ENCODE peak calls at places on chromosomes 2 and 18, in seven cellular contexts. E is omental fat pad; J is activated naive CD8-positive, alpha-beta T cell treated with anti-CD3 and anti-CD28 coated beads, Interleukin-2, amount 50 U/mL, for 16 hours; A is brain microvascular endothelial cell; B is EH; V is NCI-H2171 treated with DMSO at 0.1 percent for 48 hours; W is Ammon's horn. G is an unnamed sample.

GRCh38 chr2:73931531-73932500 is 5.1 kb downstream of the DGUOK start:
- DNase-seq in E (no peak), J (peak), A (peak), B (peak), V (no peak), W (peak), G (no peak)

GRCh38 chr2:11925295-11925694 is 178.9 kb downstream of the LPIN1 start:
- DNase-seq in E (no peak), J (no peak), A (no peak), B (no peak), V (no peak), W (no peak), G (no peak)

GRCh38 chr2:182259629-182260150 is 167.1 kb downstream of the PDE1A start:
- DNase-seq in E (no peak), J (no peak), A (peak), B (peak), V (no peak), W (no peak), G (no peak)

GRCh38 chr2:240162032-240162431 is 21.6 kb upstream of the OTOS start:
- DNase-seq in E (no peak), J (no peak), A (no peak), B (no peak), V (no peak), W (no peak), G (no peak)

GRCh38 chr18:67476585-67476984 is 39.9 kb downstream of the DSEL start:
- DNase-seq in E (no peak), J (no peak), A (no peak), B (peak), V (no peak), W (no peak), G (no peak)

GRCh38 chr2:70981866-70982810 is 3.7 kb downstream of the ANKRD53 start:
- DNase-seq in E (no peak), J (no peak), A (no peak), B (no peak), V (no peak), W (no peak), G (no peak)

GRCh38 chr2:71878626-71879508 is 268.8 kb downstream of the CYP26B1 start:
- DNase-seq in E (no peak), J (no peak), A (no peak), B (no peak), V (no peak), W (no peak), G (no peak)

GRCh38 chr18:35841283-35841682 is 131.2 kb upstream of the RMP24 start:
- DNase-seq in E (no peak), J (no peak), A (no peak), B (no peak), V (no peak), W (no peak), G (no peak)

GRCh38 chr2:40325111-40325510 is 126.8 kb downstream of the SLC8A1 start:
- DNase-seq in E (no peak), J (no peak), A (no peak), B (peak), V (no peak), W (no peak), G (no peak)

GRCh38 chr2:67486041-67486796 is 89.1 kb downstream of the ETAA1 start:
- DNase-seq in E (no peak), J (no peak), A (no peak), B (peak), V (no peak), W (no peak), G (no peak)

GRCh38 chr2:29212009-29212408 is 96.8 kb downstream of the CLIP4 start:
- DNase-seq in E (no peak), J (no peak), A (no peak), B (peak), V (peak), W (no peak), G (no peak)

GRCh38 chr2:135258193-135258592 is 206.1 kb downstream of the RAB3GAP1 start:
- DNase-seq in E (no peak), J (no peak), A (no peak), B (peak), V (no peak), W (no peak), G (no peak)

GRCh38 chr18:45619062-45619825 is 4.0 kb downstream of the SLC14A2 start:
- DNase-seq in E (no peak), J (no peak), A (no peak), B (no peak), V (no peak), W (peak), G (no peak)

GRCh38 chr18:50559750-50560680 is at the start of gene MAPK4:
- DNase-seq in E (no peak), J (no peak), A (no peak), B (peak), V (peak), W (peak), G (peak)

GRCh38 chr2:65067806-65068553 is 11.8 kb downstream of the CEP68 start:
- DNase-seq in E (no peak), J (no peak), A (no peak), B (no peak), V (peak), W (no peak), G (no peak)

GRCh38 chr2:235105821-235106359 is 154.1 kb downstream of the SH3BP4 start:
- DNase-seq in E (no peak), J (no peak), A (peak), B (no peak), V (no peak), W (no peak), G (no peak)

GRCh38 chr18:63869851-63870250 is 17.7 kb upstream of the SERPINB2 start:
- DNase-seq in E (no peak), J (no peak), A (no peak), B (peak), V (no peak), W (no peak), G (no peak)

GRCh38 chr2:88167740-88168139 is 2.4 kb upstream of the THNSL2 start:
- DNase-seq in E (no peak), J (no peak), A (no peak), B (no peak), V (no peak), W (no peak), G (no peak)

GRCh38 chr2:70645733-70646420 is 92.3 kb upstream of the TGFA start:
- DNase-seq in E (no peak), J (no peak), A (peak), B (peak), V (peak), W (no peak), G (peak)

GRCh38 chr2:25286025-25286400 is 55.7 kb downstream of the DNMT3A start:
- DNase-seq in E (no peak), J (peak), A (peak), B (peak), V (no peak), W (no peak), G (no peak)

GRCh38 chr2:44244135-44244871 is 31.0 kb upstream of the SLC3A1 start:
- DNase-seq in E (no peak), J (peak), A (peak), B (peak), V (peak), W (peak), G (peak)

GRCh38 chr2:166128156-166128505 is 311 bp upstream of the SCN1A start:
- DNase-seq in E (no peak), J (no peak), A (no peak), B (no peak), V (no peak), W (no peak), G (no peak)

GRCh38 chr2:151043484-151043883 is 218.2 kb downstream of the RBM43 start:
- DNase-seq in E (no peak), J (no peak), A (peak), B (peak), V (peak), W (no peak), G (no peak)

GRCh38 chr2:64978514-64979268 is 10.5 kb upstream of the SLC1A4 start:
- DNase-seq in E (no peak), J (no peak), A (peak), B (peak), V (no peak), W (no peak), G (peak)

GRCh38 chr18:53797998-53798397 is 426.5 kb downstream of the MBD2 start:
- DNase-seq in E (no peak), J (no peak), A (no peak), B (no peak), V (no peak), W (no peak), G (no peak)

GRCh38 chr2:46323671-46324207 is 26.5 kb downstream of the EPAS1 start:
- DNase-seq in E (no peak), J (no peak), A (no peak), B (no peak), V (no peak), W (no peak), G (no peak)

GRCh38 chr2:76120176-76120575 is 409.5 kb upstream of the GCFC2 start:
- DNase-seq in E (no peak), J (no peak), A (no peak), B (no peak), V (no peak), W (peak), G (no peak)

GRCh38 chr2:201406077-201406662 is 45.1 kb downstream of the TRAK2 start:
- DNase-seq in E (no peak), J (no peak), A (no peak), B (peak), V (peak), W (peak), G (no peak)

GRCh38 chr2:103213028-103213542 is 451.3 kb downstream of the TMEM182 start:
- DNase-seq in E (no peak), J (no peak), A (no peak), B (no peak), V (no peak), W (no peak), G (no peak)

GRCh38 chr18:21669736-21670135 is 34.8 kb downstream of the ABHD3 start:
- DNase-seq in E (no peak), J (no peak), A (no peak), B (peak), V (peak), W (no peak), G (no peak)

GRCh38 chr18:39958876-39959275 is 1996.2 kb upstream of the PIK3C3 start:
- DNase-seq in E (no peak), J (no peak), A (no peak), B (no peak), V (no peak), W (no peak), G (no peak)

GRCh38 chr2:85174943-85175342 is 41.8 kb downstream of the TCF7L1 start:
- DNase-seq in E (no peak), J (no peak), A (no peak), B (no peak), V (no peak), W (no peak), G (no peak)

GRCh38 chr2:231111987-231112386 is 12.9 kb downstream of the HTR2B start:
- DNase-seq in E (no peak), J (no peak), A (peak), B (peak), V (no peak), W (no peak), G (no peak)

GRCh38 chr2:19774788-19775156 is 127.0 kb downstream of the TTC32 start:
- DNase-seq in E (no peak), J (no peak), A (no peak), B (peak), V (peak), W (no peak), G (no peak)

GRCh38 chr2:238915596-238915995 is 67.7 kb downstream of the TWIST2 start:
- DNase-seq in E (no peak), J (no peak), A (no peak), B (no peak), V (no peak), W (no peak), G (no peak)

GRCh38 chr2:71423817-71424420 is 29.4 kb upstream of the DYSF start:
- DNase-seq in E (no peak), J (no peak), A (no peak), B (no peak), V (no peak), W (peak), G (no peak)

G was measured in MM.1S.